ENCODE peak calls at places on chromosomes 13 and 19, in ten cellular contexts. Z is HCT116, N is HepG2, E is A549, H is K562, B is H1, R is NB4, P is endothelial cell of umbilical vein, I is SK-N-SH, S is GM12878. K is an unnamed sample.

GRCh38 chr19:7366701-7367420 is 18.1 kb downstream of the ARHGEF18 start:
- DNase-seq in Z (peak), N (peak), E (peak), H (peak), B (no peak), R (peak), P (peak), I (no peak), S (no peak), K (no peak)

GRCh38 chr13:76993021-76993420 is 1.1 kb downstream of the CLN5 start:
- DNase-seq in Z (no peak), N (no peak), E (no peak), H (no peak), B (no peak), R (no peak), P (no peak), I (no peak), S (no peak), K (no peak)

GRCh38 chr13:112652512-112653458 is 37.1 kb upstream of the ATP11A start:
- DNase-seq in Z (no peak), N (no peak), E (no peak), H (no peak), B (no peak), R (no peak), P (no peak), I (no peak), S (no peak), K (no peak)

GRCh38 chr19:49638360-49638759 is 1.6 kb downstream of the RRAS start:
- DNase-seq in Z (no peak), N (no peak), E (peak), H (no peak), B (no peak), R (no peak), P (peak), I (no peak), S (no peak), K (no peak)

GRCh38 chr19:54515156-54515555 is 12.5 kb downstream of the LAIR2 start:
- DNase-seq in Z (no peak), N (no peak), E (no peak), H (no peak), B (no peak), R (no peak), P (no peak), I (no peak), S (no peak), K (no peak)

GRCh38 chr13:74136089-74136658 is 2.0 kb upstream of the KLF12 start:
- DNase-seq in Z (no peak), N (no peak), E (peak), H (no peak), B (no peak), R (no peak), P (peak), I (peak), S (no peak), K (peak)

GRCh38 chr19:16361254-16361653 is 36.6 kb downstream of the KLF2 start:
- DNase-seq in Z (no peak), N (no peak), E (no peak), H (no peak), B (no peak), R (peak), P (no peak), I (no peak), S (no peak), K (no peak)

GRCh38 chr13:43116242-43116641 is 92.9 kb downstream of the DNAJC15 start:
- DNase-seq in Z (no peak), N (peak), E (peak), H (no peak), B (no peak), R (no peak), P (no peak), I (no peak), S (no peak), K (no peak)

GRCh38 chr19:5547881-5548280 is 19.9 kb downstream of the TINCR start:
- DNase-seq in Z (no peak), N (peak), E (peak), H (peak), B (peak), R (peak), P (peak), I (peak), S (no peak), K (peak)

GRCh38 chr19:43372462-43372861 is 19.0 kb downstream of the CD177 start:
- DNase-seq in Z (no peak), N (no peak), E (no peak), H (no peak), B (no peak), R (peak), P (no peak), I (no peak), S (no peak), K (no peak)

GRCh38 chr13:50208826-50209335 is 193.6 kb downstream of the KCNRG start:
- DNase-seq in Z (no peak), N (peak), E (peak), H (peak), B (peak), R (peak), P (peak), I (no peak), S (no peak), K (peak)

GRCh38 chr13:71801781-71802180 is 65.2 kb downstream of the DACH1 start:
- DNase-seq in Z (no peak), N (no peak), E (no peak), H (no peak), B (no peak), R (peak), P (no peak), I (peak), S (no peak), K (no peak)

GRCh38 chr19:21143846-21144245 is 2.0 kb downstream of the ZNF431 start:
- DNase-seq in Z (peak), N (no peak), E (no peak), H (no peak), B (no peak), R (no peak), P (no peak), I (no peak), S (no peak), K (no peak)

GRCh38 chr13:52851153-52851962 is 2.9 kb upstream of the PCDH8 start:
- DNase-seq in Z (no peak), N (peak), E (no peak), H (no peak), B (peak), R (peak), P (no peak), I (peak), S (peak), K (peak)

GRCh38 chr13:99730403-99730802 is 229.1 kb downstream of the TM9SF2 start:
- DNase-seq in Z (no peak), N (no peak), E (no peak), H (no peak), B (no peak), R (no peak), P (no peak), I (no peak), S (no peak), K (no peak)

GRCh38 chr13:75806101-75806500 is 170.0 kb downstream of the LMO7 start:
- DNase-seq in Z (no peak), N (no peak), E (no peak), H (no peak), B (peak), R (no peak), P (no peak), I (no peak), S (no peak), K (no peak)

GRCh38 chr19:39935262-39935661 is 828 bp upstream of the FCGBP start:
- DNase-seq in Z (no peak), N (no peak), E (no peak), H (no peak), B (no peak), R (no peak), P (no peak), I (no peak), S (no peak), K (no peak)

GRCh38 chr19:39936622-39937021 is 2.2 kb upstream of the FCGBP start:
- DNase-seq in Z (no peak), N (no peak), E (no peak), H (no peak), B (no peak), R (no peak), P (no peak), I (no peak), S (no peak), K (no peak)

GRCh38 chr19:39937094-39937493 is 2.7 kb upstream of the FCGBP start:
- DNase-seq in Z (no peak), N (no peak), E (no peak), H (no peak), B (no peak), R (peak), P (no peak), I (no peak), S (peak), K (no peak)

GRCh38 chr19:39936020-39936419 is 1.6 kb upstream of the FCGBP start:
- DNase-seq in Z (no peak), N (no peak), E (peak), H (no peak), B (no peak), R (peak), P (no peak), I (no peak), S (no peak), K (no peak)

DNA sequence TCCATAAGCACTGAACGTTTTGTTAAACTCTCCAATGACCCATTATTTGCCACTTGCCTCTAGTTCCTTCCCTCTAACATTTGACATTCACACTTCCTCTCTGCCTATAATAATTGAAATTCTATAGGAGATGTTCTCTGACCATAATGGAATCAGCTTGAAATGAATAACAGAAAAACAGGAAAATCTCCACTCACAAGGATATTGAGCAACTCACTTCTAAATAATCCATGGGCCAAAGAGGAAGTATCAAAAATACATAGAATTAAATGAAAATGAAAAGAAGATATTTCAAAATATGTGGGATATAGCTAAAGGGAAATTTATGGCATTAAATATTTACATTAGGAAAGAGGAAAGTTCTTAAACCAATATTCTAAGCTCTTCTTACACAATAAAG is 3.4 kb upstream of the FCGBP start:
- DNase-seq in Z (no peak), N (no peak), E (no peak), H (no peak), B (no peak), R (peak), P (no peak), I (no peak), S (no peak), K (no peak)
- TF ChIP-seq MAX in Z (no peak), N (no peak), E (no peak), H (no peak), B (no peak), R (no peak), P (no peak), I (no peak), S (no peak), K (no peak)

DNA sequence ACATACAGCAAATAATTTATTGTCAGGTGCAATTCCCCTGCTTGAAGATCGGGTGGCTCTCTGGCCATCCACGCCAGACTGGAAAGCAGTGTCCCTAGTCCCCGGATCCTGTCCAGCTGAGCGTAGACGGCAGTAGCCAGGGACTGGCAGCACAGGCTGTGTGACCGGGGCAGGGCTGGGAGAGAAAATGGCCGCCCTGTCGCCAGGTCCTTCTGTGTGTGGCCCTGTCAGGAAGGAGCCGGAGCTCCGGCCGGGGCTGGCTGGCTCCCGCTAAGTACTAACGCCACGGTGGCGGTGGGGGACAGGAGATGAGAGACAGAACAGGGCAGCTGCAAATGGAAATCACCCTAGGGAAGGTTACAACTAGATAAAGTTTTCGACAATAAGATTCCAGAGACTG is 253.2 kb downstream of the TSHZ3 start:
- DNase-seq in Z (no peak), N (no peak), E (no peak), H (no peak), B (peak), R (no peak), P (no peak), I (peak), S (no peak), K (peak)
- TF ChIP-seq MAX in Z (no peak), N (no peak), E (no peak), H (no peak), B (no peak), R (no peak), P (no peak), I (no peak), S (no peak), K (no peak)

DNA sequence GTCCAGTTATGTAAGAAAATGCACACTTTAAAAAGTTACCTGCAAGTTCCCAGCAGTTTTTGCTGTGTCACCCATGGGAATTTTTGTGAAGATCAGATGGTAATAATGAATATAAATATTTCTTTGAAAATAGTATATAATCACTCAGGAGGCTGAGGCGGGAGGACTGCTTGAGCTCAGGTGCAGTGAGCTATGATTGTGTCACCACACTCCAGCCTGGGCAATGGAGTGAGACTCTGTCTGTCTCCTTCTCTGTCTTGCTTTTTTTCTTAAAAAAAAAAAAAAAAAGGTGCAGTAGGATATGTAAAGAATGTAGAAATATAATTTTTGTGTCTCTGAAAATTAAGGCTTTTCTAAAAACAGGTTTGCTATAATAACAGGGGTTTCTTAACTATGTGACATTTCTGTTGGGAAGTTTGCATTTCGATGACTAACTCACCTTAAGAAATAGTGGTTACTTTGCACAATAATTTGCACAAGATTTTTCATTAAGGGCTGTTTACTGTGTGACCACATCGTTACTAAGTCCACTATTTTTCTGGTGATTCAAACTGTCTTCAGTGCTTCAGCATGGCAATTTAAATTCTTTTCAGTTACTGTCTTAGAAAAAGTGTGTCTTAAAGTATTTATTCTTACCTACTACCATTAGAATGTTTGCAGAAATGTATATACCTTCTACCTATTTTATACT is 37.3 kb downstream of the DNAJC3 start:
- DNase-seq in Z (no peak), N (no peak), E (peak), H (no peak), B (no peak), R (peak), P (no peak), I (no peak), S (no peak), K (no peak)
- TF ChIP-seq MAX in Z (no peak), N (no peak), E (peak), H (no peak), B (no peak), R (no peak), P (no peak), I (no peak), S (no peak), K (no peak)

DNA sequence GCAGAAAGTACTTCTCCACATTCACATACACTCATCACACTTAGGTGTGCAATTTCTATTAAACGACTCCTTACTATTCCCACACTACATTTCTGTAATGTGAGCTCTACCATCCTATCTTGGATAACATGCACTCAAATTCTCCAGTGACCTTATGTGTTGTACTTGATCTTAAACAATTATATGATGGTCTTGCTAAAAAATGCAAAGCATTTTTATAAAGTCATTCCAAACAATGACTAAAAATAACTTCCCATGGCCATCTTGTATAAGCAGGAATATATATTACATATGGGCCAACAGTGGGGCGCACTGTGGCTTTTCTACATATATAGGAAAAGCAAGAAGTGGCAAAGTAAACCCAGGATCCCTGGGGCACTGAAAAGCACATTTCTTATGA is 155.5 kb downstream of the FLT1 start:
- DNase-seq in Z (no peak), N (no peak), E (no peak), H (no peak), B (no peak), R (no peak), P (no peak), I (no peak), S (no peak), K (no peak)
- TF ChIP-seq MAX in Z (no peak), N (no peak), E (no peak), H (no peak), B (no peak), R (no peak), P (no peak), I (no peak), S (no peak), K (no peak)

DNA sequence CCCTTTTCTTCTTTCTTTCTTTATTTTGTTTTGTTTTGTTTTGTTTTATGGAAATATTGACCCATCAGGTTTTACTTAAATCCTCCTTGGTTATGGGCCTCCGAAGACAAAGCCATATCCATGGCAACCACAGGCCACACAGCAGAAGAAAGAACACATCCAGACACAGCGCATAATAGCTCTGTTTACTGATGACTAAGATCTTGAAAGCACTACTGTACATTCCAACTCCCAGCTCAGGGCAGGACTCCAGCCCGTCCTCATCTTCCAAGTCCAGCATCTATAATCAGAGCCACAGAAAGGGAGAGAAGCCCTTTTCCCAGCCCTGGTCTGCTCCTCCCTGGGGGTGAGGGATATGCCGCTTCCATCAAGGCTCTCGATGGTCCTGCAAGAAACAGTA is 84.3 kb downstream of the NUFIP1 start:
- DNase-seq in Z (no peak), N (no peak), E (peak), H (no peak), B (no peak), R (no peak), P (peak), I (no peak), S (no peak), K (no peak)
- TF ChIP-seq MAX in Z (no peak), N (no peak), E (no peak), H (no peak), B (no peak), R (no peak), P (no peak), I (no peak), S (no peak), K (no peak)

DNA sequence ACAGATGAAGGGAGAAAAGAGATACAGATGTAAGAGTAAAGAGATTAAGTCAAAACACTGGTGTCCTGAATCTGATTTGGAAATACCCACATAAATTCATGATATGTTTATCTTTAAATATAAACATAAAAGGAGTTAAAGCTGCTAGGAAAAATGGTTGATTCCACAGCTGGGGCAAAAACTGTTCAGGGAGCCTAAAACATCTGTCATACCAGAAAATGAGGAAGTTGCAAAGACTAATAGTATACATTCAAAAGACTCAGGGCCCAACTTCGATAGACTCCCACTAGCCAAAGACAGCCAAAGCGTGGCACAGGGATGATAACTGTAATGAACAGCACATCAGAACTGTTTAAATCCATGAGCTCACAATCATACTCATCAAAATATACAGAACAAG is 62.0 kb downstream of the ABCC4 start:
- DNase-seq in Z (no peak), N (no peak), E (no peak), H (no peak), B (no peak), R (peak), P (no peak), I (no peak), S (no peak), K (no peak)
- TF ChIP-seq MAX in Z (no peak), N (no peak), E (no peak), H (no peak), B (no peak), R (no peak), P (no peak), I (no peak), S (no peak), K (no peak)

K was measured in WTC11.